ENCODE peak calls at places on chromosomes 3 and 15, in six cellular contexts. O is brain microvascular endothelial cell, F is sigmoid colon, H is foreskin fibroblast, B is uterus, G is lower lobe of right lung. D is an unnamed sample.

GRCh38 chr15:23823508-23823907 is 136.4 kb upstream of the NDN start:
- DNase-seq in O (no peak), F (no peak), H (no peak), B (no peak), G (no peak), D (no peak)

GRCh38 chr3:58244186-58244585 is 6.6 kb downstream of the ABHD6 start:
- DNase-seq in O (no peak), F (no peak), H (no peak), B (no peak), G (no peak), D (no peak)

GRCh38 chr3:170233532-170233931 is 11.3 kb downstream of the PRKCI start:
- DNase-seq in O (peak), F (no peak), H (peak), B (no peak), G (peak), D (no peak)

GRCh38 chr3:196968233-196969000 is at the start of gene PIGZ:
- DNase-seq in O (no peak), F (no peak), H (peak), B (no peak), G (peak), D (no peak)

GRCh38 chr3:127483005-127483641 is 107.4 kb downstream of the TPRA1 start:
- DNase-seq in O (no peak), F (peak), H (no peak), B (peak), G (no peak), D (peak)

GRCh38 chr15:86054338-86054737 is 25.3 kb upstream of the AGBL1 start:
- DNase-seq in O (no peak), F (no peak), H (no peak), B (no peak), G (no peak), D (no peak)

GRCh38 chr3:179432021-179432420 is 19.2 kb downstream of the GNB4 start:
- DNase-seq in O (no peak), F (no peak), H (no peak), B (no peak), G (no peak), D (peak)

GRCh38 chr15:77508541-77509505 is 88.1 kb downstream of the HMG20A start:
- DNase-seq in O (no peak), F (peak), H (peak), B (peak), G (peak), D (no peak)

GRCh38 chr3:172546105-172546504 is 22.9 kb upstream of the TNFSF10 start:
- DNase-seq in O (no peak), F (no peak), H (no peak), B (no peak), G (no peak), D (no peak)

GRCh38 chr3:66761093-66761780 is 236.9 kb upstream of the KBTBD8 start:
- DNase-seq in O (no peak), F (no peak), H (peak), B (no peak), G (no peak), D (no peak)

GRCh38 chr15:85479071-85479647 is 98.8 kb downstream of the AKAP13 start:
- DNase-seq in O (peak), F (no peak), H (peak), B (no peak), G (no peak), D (no peak)

GRCh38 chr15:73571346-73571745 is 61.8 kb downstream of the NPTN start:
- DNase-seq in O (no peak), F (no peak), H (no peak), B (no peak), G (no peak), D (no peak)

GRCh38 chr15:79209116-79209515 is 73.4 kb upstream of the ANKRD34C start:
- DNase-seq in O (no peak), F (no peak), H (no peak), B (no peak), G (no peak), D (no peak)

GRCh38 chr15:79212589-79213139 is 69.9 kb upstream of the ANKRD34C start:
- DNase-seq in O (no peak), F (no peak), H (no peak), B (no peak), G (no peak), D (no peak)

GRCh38 chr15:79208179-79208578 is 74.3 kb upstream of the ANKRD34C start:
- DNase-seq in O (no peak), F (no peak), H (no peak), B (no peak), G (no peak), D (no peak)

GRCh38 chr15:79206940-79207339 is 75.6 kb upstream of the ANKRD34C start:
- DNase-seq in O (no peak), F (no peak), H (no peak), B (no peak), G (no peak), D (no peak)

DNA sequence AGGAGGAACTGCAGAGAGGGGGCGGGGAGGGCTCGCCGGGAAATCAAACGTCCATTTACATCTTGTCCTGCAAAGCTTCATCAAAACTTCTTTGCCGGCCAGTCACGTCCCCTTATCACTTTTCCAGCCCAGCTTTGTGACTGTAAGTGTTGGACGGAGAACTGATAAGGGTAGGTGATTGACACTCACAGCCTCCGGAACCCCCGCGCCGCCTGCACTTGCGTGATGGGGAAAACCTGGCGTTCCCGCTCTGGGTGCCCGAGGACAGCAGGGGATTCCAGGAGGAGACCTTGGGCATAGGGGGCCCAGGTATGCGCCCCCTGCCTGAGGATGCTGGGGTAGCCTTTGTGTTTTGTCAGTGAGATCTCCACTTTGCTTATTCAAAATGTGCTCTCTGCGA is 72.8 kb upstream of the ANKRD34C start:
- DNase-seq in O (no peak), F (no peak), H (no peak), B (no peak), G (no peak), D (no peak)
- TF ChIP-seq CTCF in O (peak), F (no peak), H (no peak), B (no peak), G (no peak), D (no peak)

GRCh38 chr3:141311496-141312358 is 56.6 kb upstream of the ZBTB38 start:
- DNase-seq in O (peak), F (peak), H (peak), B (peak), G (peak), D (peak)
- TF ChIP-seq CTCF in O (peak), F (peak), H (peak), B (peak), G (peak), D (peak)

GRCh38 chr15:34855397-34855796 is 60.0 kb upstream of the ACTC1 start:
- DNase-seq in O (no peak), F (no peak), H (peak), B (no peak), G (no peak), D (no peak)

GRCh38 chr15:34855893-34856292 is 60.5 kb upstream of the ACTC1 start:
- DNase-seq in O (no peak), F (no peak), H (peak), B (no peak), G (no peak), D (no peak)

GRCh38 chr15:34851007-34851406 is 55.7 kb upstream of the ACTC1 start:
- DNase-seq in O (no peak), F (no peak), H (no peak), B (no peak), G (no peak), D (no peak)

GRCh38 chr15:34851751-34852150 is 56.4 kb upstream of the ACTC1 start:
- DNase-seq in O (no peak), F (no peak), H (no peak), B (no peak), G (no peak), D (no peak)

GRCh38 chr15:34853001-34853758 is 57.8 kb upstream of the ACTC1 start:
- DNase-seq in O (no peak), F (no peak), H (peak), B (no peak), G (no peak), D (no peak)
- TF ChIP-seq CTCF in O (no peak), F (no peak), H (no peak), B (no peak), G (no peak), D (no peak)

GRCh38 chr3:195188530-195188917 is 82.4 kb downstream of the XXYLT1 start:
- DNase-seq in O (no peak), F (peak), H (peak), B (no peak), G (no peak), D (no peak)
- TF ChIP-seq CTCF in O (peak), F (no peak), H (peak), B (no peak), G (no peak), D (no peak)

GRCh38 chr15:65917407-65917756 is 48.1 kb downstream of the RAB11A start:
- DNase-seq in O (no peak), F (no peak), H (no peak), B (no peak), G (no peak), D (no peak)

GRCh38 chr15:65916041-65916663 is 46.9 kb downstream of the RAB11A start:
- DNase-seq in O (no peak), F (no peak), H (no peak), B (no peak), G (no peak), D (no peak)

GRCh38 chr15:65917936-65918335 is 48.6 kb downstream of the RAB11A start:
- DNase-seq in O (no peak), F (no peak), H (no peak), B (no peak), G (no peak), D (no peak)

GRCh38 chr15:65914981-65915925 is 46.0 kb downstream of the RAB11A start:
- DNase-seq in O (no peak), F (no peak), H (no peak), B (no peak), G (no peak), D (no peak)

DNA sequence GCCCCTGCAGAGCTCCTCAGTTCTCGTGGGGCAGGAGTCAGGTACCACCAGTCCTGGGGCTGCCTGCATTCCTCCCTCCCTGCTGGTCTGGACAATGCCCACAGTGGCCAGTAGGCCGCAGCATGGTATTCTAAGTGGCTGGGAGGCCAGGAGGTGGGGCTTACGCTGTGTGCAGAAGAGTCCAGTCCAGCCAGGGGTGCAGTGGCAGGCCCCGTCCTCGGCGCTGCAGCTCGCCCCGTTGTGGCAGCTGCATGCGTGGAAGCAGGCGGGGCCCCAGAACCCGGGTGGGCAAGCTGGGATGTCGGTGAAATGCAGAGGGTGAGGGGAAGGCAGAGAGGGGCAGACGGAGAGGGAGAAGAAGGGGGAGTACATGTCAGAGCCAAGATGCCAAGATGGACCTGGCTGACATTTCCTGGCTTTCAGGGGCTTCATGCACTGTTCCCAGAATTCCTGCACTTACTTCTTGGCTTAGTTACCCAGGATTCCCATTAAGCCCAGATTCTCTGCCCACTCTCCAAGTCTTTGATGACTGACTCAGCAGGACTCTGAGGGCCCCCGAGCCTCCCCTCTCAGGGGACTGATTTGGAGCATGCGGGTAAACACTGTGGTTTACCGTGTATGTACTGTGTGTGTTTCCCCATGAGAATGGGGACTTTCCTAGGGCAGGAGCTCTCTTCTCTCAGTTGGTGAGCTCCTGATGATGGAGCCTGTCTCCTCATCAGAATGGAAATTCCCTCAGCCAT is 47.5 kb downstream of the RAB11A start:
- DNase-seq in O (peak), F (no peak), H (peak), B (no peak), G (peak), D (no peak)
- TF ChIP-seq CTCF in O (peak), F (no peak), H (peak), B (peak), G (peak), D (no peak)